ENCODE peak calls at places on chromosomes 4 and X, in four cellular contexts. Q is OCI-LY7, R is HepG2, K is SJCRH30. G is an unnamed sample.

GRCh38 chr4:125639182-125639621 is 324.4 kb downstream of the FAT4 start:
- DNase-seq in K (peak; percentile 5), Q (no peak), R (no peak), G (peak; percentile 87)

GRCh38 chr4:65600656-65601055 is 69.6 kb downstream of the EPHA5 start:
- DNase-seq in Q (no peak), R (no peak), K (peak; percentile 14), G (no peak)

GRCh38 chrX:122552291-122552800 is 631.7 kb upstream of the GRIA3 start:
- DNase-seq in R (no peak), K (no peak), Q (no peak), G (no peak)

GRCh38 chr4:99461623-99462401 is 26.7 kb upstream of the ADH7 start:
- DNase-seq in K (no peak), Q (no peak), R (no peak), G (no peak)

GRCh38 chrX:22952011-22952410 is 47.7 kb upstream of the DDX53 start:
- DNase-seq in R (no peak), K (peak; percentile 22), Q (no peak), G (no peak)

GRCh38 chr4:141435446-141436225 is 200.7 kb upstream of the IL15 start:
- DNase-seq in R (no peak), Q (no peak), K (no peak), G (no peak)

GRCh38 chr4:30962949-30963348 is 242.8 kb downstream of the PCDH7 start:
- DNase-seq in K (no peak), Q (no peak), R (no peak), G (no peak)

GRCh38 chr4:13840573-13841185 is 213.2 kb upstream of the BOD1L1 start:
- DNase-seq in Q (no peak), K (no peak), R (no peak), G (no peak)

GRCh38 chrX:45749375-45749774 is 548.7 kb upstream of the DIPK2B start:
- DNase-seq in K (no peak), R (no peak), Q (no peak), G (no peak)

GRCh38 chr4:111074523-111075114 is 451.7 kb upstream of the PITX2 start:
- DNase-seq in Q (no peak), R (no peak), K (no peak), G (peak; percentile 88)

GRCh38 chrX:42748067-42748850 is 29.7 kb downstream of the PPP1R2C start:
- DNase-seq in K (no peak), Q (no peak), R (no peak), G (no peak)

GRCh38 chr4:135371137-135371536 is 1169.5 kb upstream of the PABPC4L start:
- DNase-seq in R (peak; percentile 15), K (peak; percentile 29), Q (no peak), G (peak; percentile 39)

GRCh38 chr4:83361416-83362196 is 27.0 kb upstream of the HPSE start:
- DNase-seq in R (peak; percentile 96), K (no peak), Q (peak; percentile 9), G (no peak)

GRCh38 chr4:86554641-86555040 is 39.5 kb upstream of the PTPN13 start:
- DNase-seq in Q (no peak), R (no peak), K (peak; percentile 56), G (no peak)

GRCh38 chr4:125951275-125951887 is 636.6 kb downstream of the FAT4 start:
- DNase-seq in Q (no peak), R (no peak), K (no peak), G (no peak)

GRCh38 chr4:24615977-24616376 is 31.6 kb upstream of the DHX15 start:
- DNase-seq in R (no peak), Q (no peak), K (no peak), G (no peak)
- H3K36me3 ChIP-seq in R (no peaks in the 10 kb centered on the region), Q (no peaks in the 10 kb centered on the region), K (no peaks in the 10 kb centered on the region), G (no peaks in the 10 kb centered on the region)

GRCh38 chrX:129690435-129690834 is 35.7 kb upstream of the APLN start:
- DNase-seq in Q (no peak), R (no peak), K (no peak), G (no peak)
- H3K36me3 ChIP-seq in Q (no peaks in the 10 kb centered on the region), R (no peaks in the 10 kb centered on the region), K (no peaks in the 10 kb centered on the region), G (no peaks in the 10 kb centered on the region)

DNA sequence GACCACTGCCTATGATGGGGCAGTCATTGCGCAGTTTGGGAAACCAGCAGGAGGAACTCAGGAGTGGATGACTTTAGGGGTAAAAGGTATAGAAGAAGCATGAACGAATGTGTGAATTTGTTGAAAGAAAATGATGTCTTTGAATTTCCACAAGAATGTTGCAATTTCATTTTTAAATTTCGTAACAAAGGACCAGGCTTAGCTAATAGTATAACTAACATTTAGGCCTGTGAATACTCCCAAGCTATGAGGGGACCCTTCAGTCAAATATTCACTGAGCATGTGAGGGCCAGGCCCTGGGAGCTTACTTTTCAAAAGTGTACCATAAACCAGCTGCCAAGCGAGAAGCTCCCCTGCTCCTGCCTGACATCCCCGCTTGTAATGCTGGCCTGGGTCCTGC is 5.3 kb downstream of the MPC1L start:
- DNase-seq in R (no peak), Q (no peak), K (no peak), G (no peak)
- H3K36me3 ChIP-seq in R (peaks cover 8% of the 10 kb centered on the region), Q (peaks cover 56% of the 10 kb centered on the region), K (no peaks in the 10 kb centered on the region), G (peaks cover 43% of the 10 kb centered on the region)

GRCh38 chr4:120785202-120785601 is 137.3 kb downstream of the PRDM5 start:
- DNase-seq in Q (no peak), K (no peak), R (no peak), G (no peak)
- H3K36me3 ChIP-seq in Q (no peaks in the 10 kb centered on the region), K (no peaks in the 10 kb centered on the region), R (no peaks in the 10 kb centered on the region), G (no peaks in the 10 kb centered on the region)

DNA sequence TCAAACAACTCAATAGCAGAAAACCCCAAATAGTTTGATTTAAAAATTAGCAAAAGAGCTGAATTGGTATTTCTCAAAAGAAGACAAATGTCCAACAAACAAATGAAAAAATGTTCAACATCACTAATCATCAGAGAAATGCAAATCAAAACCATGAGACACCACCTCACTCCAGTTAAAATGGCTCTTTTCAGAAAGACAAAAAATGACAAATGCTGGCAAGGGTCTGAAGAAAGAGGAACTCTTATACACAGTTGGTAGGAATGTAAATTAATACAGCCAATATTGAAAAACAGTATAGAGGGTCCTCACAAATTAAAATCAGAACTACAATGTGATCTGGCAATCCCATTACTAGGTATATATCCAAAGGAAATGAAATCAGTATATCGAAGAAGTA is 70.4 kb downstream of the FBXL5 start:
- DNase-seq in Q (no peak), R (no peak), K (no peak), G (no peak)
- H3K36me3 ChIP-seq in Q (no peaks in the 10 kb centered on the region), R (no peaks in the 10 kb centered on the region), K (peaks cover 6% of the 10 kb centered on the region), G (peaks cover 5% of the 10 kb centered on the region)

GRCh38 chr4:165301833-165302232 is 25.6 kb upstream of the MSMO1 start:
- DNase-seq in K (no peak), R (no peak), Q (no peak), G (no peak)

GRCh38 chr4:165299399-165300060 is 27.9 kb upstream of the MSMO1 start:
- DNase-seq in K (no peak), Q (no peak), R (no peak), G (no peak)

GRCh38 chr4:165308174-165308573 is 19.3 kb upstream of the MSMO1 start:
- DNase-seq in K (no peak), R (no peak), Q (no peak), G (no peak)

GRCh38 chr4:165297626-165298025 is 29.8 kb upstream of the MSMO1 start:
- DNase-seq in K (no peak), Q (no peak), R (no peak), G (no peak)

DNA sequence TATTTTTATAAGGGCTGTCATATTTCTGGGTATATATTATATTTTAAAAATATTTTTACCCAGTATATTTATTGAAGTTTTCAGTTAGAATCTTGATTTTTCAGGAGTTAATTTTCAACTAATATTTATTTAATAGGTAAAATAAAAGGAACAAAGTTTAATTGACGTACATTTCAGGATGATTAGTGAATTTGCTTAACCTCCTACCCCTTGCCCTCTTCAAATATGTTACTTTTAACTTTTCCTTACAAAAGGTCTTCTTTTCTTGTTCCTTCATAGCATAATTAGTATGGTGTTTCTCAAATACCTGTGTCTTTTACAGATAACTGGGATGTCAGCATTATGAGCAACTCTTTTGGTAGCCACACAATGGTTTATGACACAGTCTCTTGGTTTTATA is 24.8 kb upstream of the MSMO1 start:
- DNase-seq in R (no peak), K (no peak), Q (no peak), G (no peak)
- H3K36me3 ChIP-seq in R (peaks cover 4% of the 10 kb centered on the region), K (no peaks in the 10 kb centered on the region), Q (peaks cover 19% of the 10 kb centered on the region), G (peaks cover 14% of the 10 kb centered on the region)